ENCODE peak calls at places on chromosomes 5 and 9, in nine cellular contexts. W, V, L, H, A, E, F, Q and X are unnamed samples.

GRCh38 chr5:5492087-5492933 is 69.8 kb downstream of the ICE1 start:
- DNase-seq in F (peak), W (no peak), V (no peak), Q (no peak), E (no peak), L (peak), H (peak), A (no peak), X (peak)

GRCh38 chr5:139426222-139426885 is 13.0 kb downstream of the DNAJC18 start:
- DNase-seq in F (no peak), W (no peak), Q (no peak), A (no peak), E (no peak), V (no peak), L (no peak), H (no peak), X (peak)

GRCh38 chr5:181028032-181028819 is 11.8 kb upstream of the BTNL9 start:
- DNase-seq in L (peak), H (no peak), A (no peak), E (no peak), W (no peak), Q (no peak), V (no peak), F (no peak), X (no peak)

GRCh38 chr9:129318121-129319075 is 140.3 kb upstream of the IER5L start:
- DNase-seq in W (no peak), F (no peak), V (peak), H (no peak), E (peak), A (no peak), L (peak), Q (no peak), X (no peak)

GRCh38 chr5:78738104-78738503 is 89.5 kb upstream of the LHFPL2 start:
- DNase-seq in F (no peak), V (no peak), L (no peak), Q (no peak), W (no peak), E (no peak), H (no peak), A (no peak), X (no peak)

GRCh38 chr9:98708933-98709911 is at the start of gene GABBR2:
- DNase-seq in F (no peak), W (no peak), Q (no peak), V (no peak), E (no peak), L (peak), A (no peak), H (no peak), X (no peak)

GRCh38 chr5:40676643-40677333 is 2.9 kb upstream of the PTGER4 start:
- DNase-seq in L (peak), F (peak), E (no peak), A (no peak), Q (no peak), V (no peak), H (no peak), W (no peak), X (peak)

GRCh38 chr5:107359033-107359915 is 311.5 kb downstream of the EFNA5 start:
- DNase-seq in W (no peak), L (no peak), A (no peak), Q (no peak), H (no peak), V (no peak), E (no peak), F (no peak), X (peak)

GRCh38 chr9:90559075-90560073 is 83.2 kb downstream of the DIRAS2 start:
- DNase-seq in Q (no peak), V (no peak), H (no peak), L (no peak), W (no peak), A (no peak), F (no peak), E (no peak), X (peak)

GRCh38 chr5:166781729-166782128 is 1509.7 kb upstream of the WWC1 start:
- DNase-seq in H (no peak), V (no peak), Q (no peak), A (no peak), E (no peak), L (peak), F (no peak), W (no peak), X (no peak)

GRCh38 chr5:127386557-127386956 is 96.0 kb downstream of the MEGF10 start:
- DNase-seq in A (no peak), V (no peak), L (no peak), Q (no peak), H (no peak), W (no peak), E (no peak), F (no peak), X (peak)

GRCh38 chr9:124311283-124311682 is 53.5 kb downstream of the NEK6 start:
- DNase-seq in W (no peak), H (no peak), V (no peak), L (peak), Q (no peak), E (no peak), A (no peak), F (no peak), X (no peak)

GRCh38 chr5:173515526-173515925 is 100.9 kb downstream of the BOD1 start:
- DNase-seq in F (no peak), L (no peak), V (no peak), W (no peak), E (no peak), A (no peak), H (no peak), Q (no peak), X (no peak)

GRCh38 chr9:72826954-72827953 is 125.6 kb downstream of the ALDH1A1 start:
- DNase-seq in E (no peak), H (no peak), L (no peak), Q (no peak), V (no peak), F (peak), W (no peak), A (no peak), X (no peak)

GRCh38 chr9:72038408-72038807 is 22.0 kb downstream of the C9orf57 start:
- DNase-seq in F (no peak), W (no peak), H (no peak), V (no peak), A (no peak), Q (no peak), E (no peak), L (no peak), X (no peak)

GRCh38 chr9:122228906-122229837 is at the start of gene LHX6:
- DNase-seq in L (no peak), F (no peak), H (no peak), V (peak), W (no peak), A (no peak), E (no peak), Q (no peak), X (peak)

GRCh38 chr9:16668906-16669305 is 201.6 kb downstream of the BNC2 start:
- DNase-seq in Q (no peak), A (no peak), F (no peak), E (no peak), V (no peak), H (no peak), W (no peak), L (no peak), X (no peak)